ENCODE peak calls at places on chromosome 2, in ten cellular contexts. One of them, this sample, is unnamed.

GRCh38 chr2:109563294-109563693 is 50.5 kb downstream of the SEPTIN10 start:
- DNase-seq in fibroblast of lung: no peak
- DNase-seq in HCT116: no peak
- DNase-seq in ovary: no peak
- DNase-seq in neuronal stem cell: no peak
- DNase-seq in HepG2: no peak
- DNase-seq in neural progenitor cell: no peak
- DNase-seq in stomach: no peak
- DNase-seq in PC-9: no peak
- DNase-seq in GM23248: peak; percentile 40
- DNase-seq in this sample: no peak

GRCh38 chr2:173159794-173160463 is 84.3 kb downstream of the MAP3K20 start:
- DNase-seq in fibroblast of lung: peak; percentile 99
- DNase-seq in HCT116: peak; percentile 51
- DNase-seq in ovary: peak; percentile 94
- DNase-seq in neuronal stem cell: peak; percentile 8
- DNase-seq in HepG2: peak; percentile 25
- DNase-seq in neural progenitor cell: peak; percentile 27
- DNase-seq in stomach: peak; percentile 71
- DNase-seq in PC-9: peak; percentile 87
- DNase-seq in GM23248: peak; percentile 99
- DNase-seq in this sample: peak; percentile 96

GRCh38 chr2:226761195-226761583 is 38.4 kb downstream of the IRS1 start:
- DNase-seq in fibroblast of lung: no peak
- DNase-seq in HCT116: no peak
- DNase-seq in ovary: no peak
- DNase-seq in neuronal stem cell: no peak
- DNase-seq in HepG2: no peak
- DNase-seq in neural progenitor cell: no peak
- DNase-seq in stomach: no peak
- DNase-seq in PC-9: no peak
- DNase-seq in GM23248: no peak
- DNase-seq in this sample: no peak

GRCh38 chr2:58921676-58922075 is 680.6 kb upstream of the FANCL start:
- DNase-seq in fibroblast of lung: no peak
- DNase-seq in HCT116: no peak
- DNase-seq in ovary: no peak
- DNase-seq in neuronal stem cell: no peak
- DNase-seq in HepG2: no peak
- DNase-seq in neural progenitor cell: no peak
- DNase-seq in stomach: no peak
- DNase-seq in PC-9: no peak
- DNase-seq in GM23248: peak; percentile 78
- DNase-seq in this sample: no peak

GRCh38 chr2:28300921-28301341 is 91.7 kb upstream of the FOSL2 start:
- DNase-seq in fibroblast of lung: peak; percentile 98
- DNase-seq in HCT116: no peak
- DNase-seq in ovary: no peak
- DNase-seq in neuronal stem cell: no peak
- DNase-seq in HepG2: no peak
- DNase-seq in neural progenitor cell: no peak
- DNase-seq in stomach: no peak
- DNase-seq in PC-9: no peak
- DNase-seq in GM23248: peak; percentile 36
- DNase-seq in this sample: no peak

GRCh38 chr2:165369131-165369935 is 100.2 kb upstream of the CSRNP3 start:
- DNase-seq in fibroblast of lung: no peak
- DNase-seq in HCT116: no peak
- DNase-seq in ovary: no peak
- DNase-seq in neuronal stem cell: peak; percentile 30
- DNase-seq in HepG2: no peak
- DNase-seq in neural progenitor cell: peak; percentile 63
- DNase-seq in stomach: peak; percentile 56
- DNase-seq in PC-9: no peak
- DNase-seq in GM23248: no peak
- DNase-seq in this sample: peak; percentile 70

GRCh38 chr2:42886921-42887320 is 94.5 kb upstream of the HAAO start:
- DNase-seq in fibroblast of lung: peak; percentile 73
- DNase-seq in HCT116: no peak
- DNase-seq in ovary: no peak
- DNase-seq in neuronal stem cell: no peak
- DNase-seq in HepG2: no peak
- DNase-seq in neural progenitor cell: no peak
- DNase-seq in stomach: no peak
- DNase-seq in PC-9: no peak
- DNase-seq in GM23248: no peak
- DNase-seq in this sample: no peak

GRCh38 chr2:220162320-220162719 is 534.9 kb downstream of the SLC4A3 start:
- DNase-seq in fibroblast of lung: peak; percentile 45
- DNase-seq in HCT116: no peak
- DNase-seq in ovary: no peak
- DNase-seq in neuronal stem cell: no peak
- DNase-seq in HepG2: no peak
- DNase-seq in neural progenitor cell: no peak
- DNase-seq in stomach: no peak
- DNase-seq in PC-9: no peak
- DNase-seq in GM23248: peak; percentile 66
- DNase-seq in this sample: peak; percentile 19

DNA sequence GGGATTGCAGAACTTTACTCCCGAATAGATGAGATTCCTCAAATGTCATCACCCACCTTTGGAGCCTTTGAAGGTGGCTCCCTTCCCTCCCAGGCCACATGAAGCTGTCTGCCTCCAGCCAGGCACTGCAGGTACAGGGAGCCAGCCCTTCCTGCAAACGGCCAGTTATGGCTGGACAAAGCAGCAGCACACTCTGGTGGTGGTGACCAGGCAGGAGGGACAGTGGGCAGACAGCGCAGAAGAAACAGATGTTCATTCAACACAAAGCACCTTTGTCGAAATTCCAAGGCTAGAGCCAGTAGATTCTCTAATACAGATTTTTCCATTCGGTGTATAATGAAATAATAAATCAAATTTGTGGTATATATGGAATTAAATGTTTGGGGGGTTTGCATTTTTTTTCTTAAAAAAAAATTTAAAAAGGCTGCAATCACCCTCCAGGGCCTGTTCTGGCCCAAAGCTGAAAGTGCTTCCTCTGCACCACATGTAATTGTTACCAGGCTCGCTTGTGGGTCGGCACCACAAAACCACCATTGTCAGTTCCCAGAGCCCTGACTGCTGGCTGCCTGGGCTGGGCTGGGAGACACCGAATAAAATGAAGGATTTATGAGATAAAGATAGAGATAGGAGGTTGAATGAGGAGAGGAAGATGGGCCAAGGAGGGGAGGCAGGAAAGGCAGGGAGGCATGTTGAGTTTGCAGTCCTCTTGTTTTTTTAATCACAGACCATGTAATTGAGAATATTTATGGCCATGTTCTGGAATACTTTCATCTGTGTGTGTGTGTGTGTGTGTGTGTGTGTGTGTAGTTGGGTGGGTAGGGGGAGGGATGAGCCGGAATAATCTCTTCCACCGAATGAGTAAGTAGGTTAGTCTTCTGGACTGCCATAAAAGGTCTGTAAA is 14.5 kb downstream of the NRP2 start:
- DNase-seq in fibroblast of lung: no peak
- DNase-seq in HCT116: no peak
- DNase-seq in ovary: no peak
- DNase-seq in neuronal stem cell: no peak
- DNase-seq in HepG2: peak; percentile 64
- DNase-seq in neural progenitor cell: peak; percentile 57
- DNase-seq in stomach: no peak
- DNase-seq in PC-9: no peak
- DNase-seq in GM23248: no peak
- DNase-seq in this sample: no peak
- H3K4me1 ChIP-seq in fibroblast of lung: peaks cover 16% of the 10 kb centered on the region
- H3K4me1 ChIP-seq in HCT116: peaks cover 4% of the 10 kb centered on the region
- H3K4me1 ChIP-seq in ovary: peaks cover 34% of the 10 kb centered on the region
- H3K4me1 ChIP-seq in neuronal stem cell: peaks cover 28% of the 10 kb centered on the region
- H3K4me1 ChIP-seq in HepG2: peaks cover 26% of the 10 kb centered on the region
- H3K4me1 ChIP-seq in neural progenitor cell: peaks cover 75% of the 10 kb centered on the region
- H3K4me1 ChIP-seq in stomach: peaks cover 32% of the 10 kb centered on the region
- H3K4me1 ChIP-seq in PC-9: peaks cover 14% of the 10 kb centered on the region
- H3K4me1 ChIP-seq in GM23248: peaks cover 58% of the 10 kb centered on the region
- H3K4me1 ChIP-seq in this sample: peaks cover 22% of the 10 kb centered on the region

GRCh38 chr2:86021396-86022378 is 84.0 kb downstream of the POLR1A start:
- DNase-seq in fibroblast of lung: no peak
- DNase-seq in HCT116: no peak
- DNase-seq in ovary: no peak
- DNase-seq in neuronal stem cell: no peak
- DNase-seq in HepG2: no peak
- DNase-seq in neural progenitor cell: no peak
- DNase-seq in stomach: no peak
- DNase-seq in PC-9: no peak
- DNase-seq in GM23248: peak; percentile 15
- DNase-seq in this sample: no peak

GRCh38 chr2:86019121-86019520 is 86.6 kb downstream of the POLR1A start:
- DNase-seq in fibroblast of lung: no peak
- DNase-seq in HCT116: no peak
- DNase-seq in ovary: no peak
- DNase-seq in neuronal stem cell: no peak
- DNase-seq in HepG2: no peak
- DNase-seq in neural progenitor cell: no peak
- DNase-seq in stomach: no peak
- DNase-seq in PC-9: no peak
- DNase-seq in GM23248: no peak
- DNase-seq in this sample: no peak

GRCh38 chr2:86022661-86023365 is 82.9 kb downstream of the POLR1A start:
- DNase-seq in fibroblast of lung: no peak
- DNase-seq in HCT116: no peak
- DNase-seq in ovary: no peak
- DNase-seq in neuronal stem cell: no peak
- DNase-seq in HepG2: no peak
- DNase-seq in neural progenitor cell: no peak
- DNase-seq in stomach: no peak
- DNase-seq in PC-9: no peak
- DNase-seq in GM23248: no peak
- DNase-seq in this sample: no peak

GRCh38 chr2:86023366-86023712 is 82.3 kb downstream of the POLR1A start:
- DNase-seq in fibroblast of lung: no peak
- DNase-seq in HCT116: no peak
- DNase-seq in ovary: no peak
- DNase-seq in neuronal stem cell: no peak
- DNase-seq in HepG2: no peak
- DNase-seq in neural progenitor cell: no peak
- DNase-seq in stomach: no peak
- DNase-seq in PC-9: no peak
- DNase-seq in GM23248: no peak
- DNase-seq in this sample: no peak

GRCh38 chr2:86020984-86021383 is 84.7 kb downstream of the POLR1A start:
- DNase-seq in fibroblast of lung: peak; percentile 69
- DNase-seq in HCT116: no peak
- DNase-seq in ovary: peak; percentile 47
- DNase-seq in neuronal stem cell: no peak
- DNase-seq in HepG2: no peak
- DNase-seq in neural progenitor cell: no peak
- DNase-seq in stomach: no peak
- DNase-seq in PC-9: no peak
- DNase-seq in GM23248: peak; percentile 39
- DNase-seq in this sample: no peak
- H3K27ac ChIP-seq in fibroblast of lung: no peak overlapping the region
- H3K27ac ChIP-seq in HCT116: no peak overlapping the region
- H3K27ac ChIP-seq in ovary: no peak overlapping the region
- H3K27ac ChIP-seq in neuronal stem cell: no peak overlapping the region
- H3K27ac ChIP-seq in HepG2: no peak overlapping the region
- H3K27ac ChIP-seq in neural progenitor cell: no peak overlapping the region
- H3K27ac ChIP-seq in stomach: no peak overlapping the region
- H3K27ac ChIP-seq in PC-9: no peak overlapping the region
- H3K27ac ChIP-seq in GM23248: no peak overlapping the region
- H3K27ac ChIP-seq in this sample: no peak overlapping the region

DNA sequence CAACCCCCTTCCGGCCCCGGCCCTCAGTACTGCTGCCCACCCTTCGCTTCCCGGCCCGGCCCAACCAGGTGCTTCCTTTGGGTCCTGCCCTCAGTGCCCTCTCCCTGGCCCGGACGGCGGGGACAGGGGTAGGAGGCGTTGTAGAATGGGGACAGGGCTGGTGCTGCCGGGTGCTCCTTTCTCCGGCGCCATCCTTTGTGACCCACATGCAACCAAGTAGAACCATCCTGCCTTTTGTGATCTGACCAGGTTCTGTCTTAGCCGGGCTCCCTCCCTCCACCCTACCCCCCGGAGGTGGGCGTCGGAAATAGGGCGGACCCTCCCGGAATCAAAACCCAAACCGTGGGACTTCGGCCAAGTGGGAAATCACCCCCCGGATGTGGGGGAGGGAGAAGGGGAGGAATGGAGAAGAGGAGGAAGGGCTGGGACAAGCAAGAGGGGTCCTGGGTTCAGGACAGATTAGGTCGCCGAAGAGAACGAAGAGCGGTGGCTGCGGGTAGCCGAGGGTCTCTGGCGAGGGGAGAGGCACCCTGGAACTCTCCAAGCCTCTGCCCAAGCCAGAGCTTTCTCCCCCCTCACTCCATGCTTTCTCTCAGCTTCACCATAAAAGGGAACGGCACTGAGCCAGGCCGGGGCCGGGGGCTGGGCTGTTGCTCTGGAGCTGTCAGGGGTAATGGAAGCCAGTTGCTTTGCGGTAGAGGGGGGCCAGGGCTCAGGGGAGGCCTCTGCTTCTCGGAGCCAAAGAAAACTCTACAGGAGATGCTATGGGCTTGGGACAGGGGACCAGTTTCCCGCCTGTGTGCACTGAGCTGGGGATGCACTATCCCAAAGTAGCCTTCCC is 756 bp upstream of the OST4 start:
- DNase-seq in fibroblast of lung: peak; percentile 90
- DNase-seq in HCT116: no peak
- DNase-seq in ovary: peak; percentile 91
- DNase-seq in neuronal stem cell: no peak
- DNase-seq in HepG2: no peak
- DNase-seq in neural progenitor cell: peak; percentile 69
- DNase-seq in stomach: peak; percentile 37
- DNase-seq in PC-9: no peak
- DNase-seq in GM23248: peak; percentile 36
- DNase-seq in this sample: no peak
- H3K4me1 ChIP-seq in fibroblast of lung: peaks cover 25% of the 10 kb centered on the region
- H3K4me1 ChIP-seq in HCT116: peaks cover 7% of the 10 kb centered on the region
- H3K4me1 ChIP-seq in ovary: peaks cover 16% of the 10 kb centered on the region
- H3K4me1 ChIP-seq in neuronal stem cell: peaks cover 27% of the 10 kb centered on the region
- H3K4me1 ChIP-seq in HepG2: peaks cover 73% of the 10 kb centered on the region
- H3K4me1 ChIP-seq in neural progenitor cell: peaks cover 11% of the 10 kb centered on the region
- H3K4me1 ChIP-seq in stomach: peaks cover 30% of the 10 kb centered on the region
- H3K4me1 ChIP-seq in PC-9: peaks cover 11% of the 10 kb centered on the region
- H3K4me1 ChIP-seq in GM23248: peaks cover 21% of the 10 kb centered on the region
- H3K4me1 ChIP-seq in this sample: no peaks in the 10 kb centered on the region

GRCh38 chr2:11703700-11704099 is 33.7 kb upstream of the NTSR2 start:
- DNase-seq in fibroblast of lung: peak; percentile 47
- DNase-seq in HCT116: no peak
- DNase-seq in ovary: no peak
- DNase-seq in neuronal stem cell: no peak
- DNase-seq in HepG2: no peak
- DNase-seq in neural progenitor cell: no peak
- DNase-seq in stomach: no peak
- DNase-seq in PC-9: no peak
- DNase-seq in GM23248: peak; percentile 57
- DNase-seq in this sample: peak; percentile 63

GRCh38 chr2:11702946-11703345 is 33.0 kb upstream of the NTSR2 start:
- DNase-seq in fibroblast of lung: no peak
- DNase-seq in HCT116: no peak
- DNase-seq in ovary: no peak
- DNase-seq in neuronal stem cell: no peak
- DNase-seq in HepG2: no peak
- DNase-seq in neural progenitor cell: no peak
- DNase-seq in stomach: no peak
- DNase-seq in PC-9: no peak
- DNase-seq in GM23248: no peak
- DNase-seq in this sample: no peak

GRCh38 chr2:11701206-11701605 is 31.2 kb upstream of the NTSR2 start:
- DNase-seq in fibroblast of lung: no peak
- DNase-seq in HCT116: no peak
- DNase-seq in ovary: no peak
- DNase-seq in neuronal stem cell: no peak
- DNase-seq in HepG2: no peak
- DNase-seq in neural progenitor cell: no peak
- DNase-seq in stomach: no peak
- DNase-seq in PC-9: no peak
- DNase-seq in GM23248: no peak
- DNase-seq in this sample: no peak

GRCh38 chr2:11699686-11700670 is 30.0 kb upstream of the NTSR2 start:
- DNase-seq in fibroblast of lung: no peak
- DNase-seq in HCT116: no peak
- DNase-seq in ovary: no peak
- DNase-seq in neuronal stem cell: no peak
- DNase-seq in HepG2: no peak
- DNase-seq in neural progenitor cell: no peak
- DNase-seq in stomach: no peak
- DNase-seq in PC-9: no peak
- DNase-seq in GM23248: no peak
- DNase-seq in this sample: no peak

GRCh38 chr2:11701831-11702301 is 31.9 kb upstream of the NTSR2 start:
- DNase-seq in fibroblast of lung: no peak
- DNase-seq in HCT116: no peak
- DNase-seq in ovary: no peak
- DNase-seq in neuronal stem cell: no peak
- DNase-seq in HepG2: no peak
- DNase-seq in neural progenitor cell: no peak
- DNase-seq in stomach: no peak
- DNase-seq in PC-9: no peak
- DNase-seq in GM23248: no peak
- DNase-seq in this sample: no peak
- H3K27ac ChIP-seq in fibroblast of lung: no peak overlapping the region
- H3K27ac ChIP-seq in HCT116: no peak overlapping the region
- H3K27ac ChIP-seq in ovary: no peak overlapping the region
- H3K27ac ChIP-seq in neuronal stem cell: no peak overlapping the region
- H3K27ac ChIP-seq in HepG2: no peak overlapping the region
- H3K27ac ChIP-seq in neural progenitor cell: no peak overlapping the region
- H3K27ac ChIP-seq in stomach: peak overlapping the region; percentile 62
- H3K27ac ChIP-seq in PC-9: no peak overlapping the region
- H3K27ac ChIP-seq in GM23248: no peak overlapping the region
- H3K27ac ChIP-seq in this sample: no peak overlapping the region